ENCODE peak calls at places on chromosomes 3 and 15, in eight cellular contexts. N is left ventricle myocardium inferior; M is fibroblast of the aortic adventitia; S is retinal pigment epithelial cell; A is CD8-positive, alpha-beta T cell; C is activated T-helper 1 cell treated with anti-CD3 and anti-CD28 coated beads, Interleukin-12 subunit alpha, Interleukin-12 subunit beta, Interleukin-2, Interleukin-4 antibody, amounts not matched to agents 30 ng/mL and 10 ng/mL and 1 ng/mL, durations not matched to agents 14 hours and 24 hours and 36 hours; B is progenitor cell of endocrine pancreas; G is K562. V is an unnamed sample.

GRCh38 chr3:143720381-143720780 is 127.9 kb downstream of the SLC9A9 start:
- DNase-seq in N (no peak), M (no peak), S (no peak), A (no peak), C (no peak), B (no peak), G (no peak), V (no peak)

GRCh38 chr15:85622432-85622831 is 172.3 kb downstream of the KLHL25 start:
- DNase-seq in N (no peak), M (peak), S (no peak), A (no peak), C (no peak), B (no peak), G (no peak), V (no peak)

GRCh38 chr3:161946443-161946960 is 449.9 kb downstream of the OTOL1 start:
- DNase-seq in N (no peak), M (no peak), S (no peak), A (no peak), C (no peak), B (no peak), G (no peak), V (no peak)

GRCh38 chr15:62306851-62307504 is 141.9 kb upstream of the C2CD4B start:
- DNase-seq in N (peak), M (peak), S (peak), A (no peak), C (no peak), B (peak), G (peak), V (no peak)

GRCh38 chr3:100912976-100913375 is 80.2 kb downstream of the ABI3BP start:
- DNase-seq in N (no peak), M (no peak), S (no peak), A (no peak), C (no peak), B (no peak), G (no peak), V (no peak)

GRCh38 chr3:181176610-181177009 is 187.1 kb upstream of the DNAJC19 start:
- DNase-seq in N (peak), M (peak), S (peak), A (peak), C (no peak), B (no peak), G (peak), V (no peak)

GRCh38 chr15:78045189-78045588 is 32.3 kb downstream of the TBC1D2B start:
- DNase-seq in N (no peak), M (no peak), S (no peak), A (no peak), C (no peak), B (no peak), G (no peak), V (no peak)

GRCh38 chr3:160661660-160662059 is 15.3 kb upstream of the ARL14 start:
- DNase-seq in N (no peak), M (no peak), S (no peak), A (no peak), C (no peak), B (no peak), G (no peak), V (no peak)